ENCODE peak calls at places on chromosomes 6 and 20, in eight cellular contexts. D, J, K, G, Z, V, F and E are unnamed samples.
A peak's percentile ranks its signal among the peaks of the same experiment; 100 is the strongest.

GRCh38 chr6:138109042-138109997 is 2.1 kb upstream of the PERP start:
- DNase-seq in D (peak; percentile 82), J (peak; percentile 86), K (peak; percentile 29), G (peak; percentile 62), Z (peak; percentile 51), V (peak; percentile 68), F (peak; percentile 80), E (peak; percentile 48)

GRCh38 chr20:45328451-45328850 is 19.8 kb downstream of the SDC4 start:
- DNase-seq in D (no peak), J (no peak), K (no peak), G (no peak), Z (no peak), V (no peak), F (no peak), E (no peak)

GRCh38 chr6:24802271-24803059 is 3.7 kb upstream of the ARMH2 start:
- DNase-seq in D (no peak), J (no peak), K (no peak), G (no peak), Z (no peak), V (no peak), F (no peak), E (no peak)

GRCh38 chr6:125631165-125631564 is 118.3 kb upstream of the HEY2 start:
- DNase-seq in D (no peak), J (no peak), K (no peak), G (no peak), Z (no peak), V (no peak), F (no peak), E (no peak)

GRCh38 chr6:56771189-56771588 is 128.5 kb upstream of the DST start:
- DNase-seq in D (no peak), J (no peak), K (no peak), G (no peak), Z (no peak), V (no peak), F (no peak), E (no peak)

GRCh38 chr20:44746367-44747165 is 901 bp downstream of the KCNK15 start:
- DNase-seq in D (peak; percentile 56), J (no peak), K (no peak), G (no peak), Z (no peak), V (no peak), F (no peak), E (peak; percentile 45)

GRCh38 chr6:54515013-54515412 is 206.8 kb downstream of the TINAG start:
- DNase-seq in D (no peak), J (no peak), K (no peak), G (no peak), Z (no peak), V (no peak), F (no peak), E (no peak)

GRCh38 chr20:39990692-39991091 is 698.3 kb downstream of the MAFB start:
- DNase-seq in D (no peak), J (no peak), K (no peak), G (no peak), Z (no peak), V (no peak), F (no peak), E (no peak)

GRCh38 chr6:74368746-74369145 is 672.7 kb downstream of the CD109 start:
- DNase-seq in D (no peak), J (no peak), K (no peak), G (no peak), Z (no peak), V (no peak), F (no peak), E (no peak)

GRCh38 chr6:52877168-52877567 is 32.3 kb downstream of the GSTA3 start:
- DNase-seq in D (no peak), J (no peak), K (no peak), G (no peak), Z (no peak), V (no peak), F (no peak), E (no peak)

GRCh38 chr6:49430866-49431265 is 32.2 kb downstream of the MMUT start:
- DNase-seq in D (no peak), J (no peak), K (no peak), G (no peak), Z (no peak), V (no peak), F (no peak), E (no peak)

GRCh38 chr20:64238115-64238825 is 17.3 kb upstream of the PCMTD2 start:
- DNase-seq in D (no peak), J (no peak), K (no peak), G (no peak), Z (no peak), V (no peak), F (no peak), E (no peak)

GRCh38 chr20:10550204-10551118 is 115.4 kb downstream of the SLX4IP start:
- DNase-seq in D (no peak), J (no peak), K (no peak), G (no peak), Z (no peak), V (no peak), F (no peak), E (peak; percentile 91)

DNA sequence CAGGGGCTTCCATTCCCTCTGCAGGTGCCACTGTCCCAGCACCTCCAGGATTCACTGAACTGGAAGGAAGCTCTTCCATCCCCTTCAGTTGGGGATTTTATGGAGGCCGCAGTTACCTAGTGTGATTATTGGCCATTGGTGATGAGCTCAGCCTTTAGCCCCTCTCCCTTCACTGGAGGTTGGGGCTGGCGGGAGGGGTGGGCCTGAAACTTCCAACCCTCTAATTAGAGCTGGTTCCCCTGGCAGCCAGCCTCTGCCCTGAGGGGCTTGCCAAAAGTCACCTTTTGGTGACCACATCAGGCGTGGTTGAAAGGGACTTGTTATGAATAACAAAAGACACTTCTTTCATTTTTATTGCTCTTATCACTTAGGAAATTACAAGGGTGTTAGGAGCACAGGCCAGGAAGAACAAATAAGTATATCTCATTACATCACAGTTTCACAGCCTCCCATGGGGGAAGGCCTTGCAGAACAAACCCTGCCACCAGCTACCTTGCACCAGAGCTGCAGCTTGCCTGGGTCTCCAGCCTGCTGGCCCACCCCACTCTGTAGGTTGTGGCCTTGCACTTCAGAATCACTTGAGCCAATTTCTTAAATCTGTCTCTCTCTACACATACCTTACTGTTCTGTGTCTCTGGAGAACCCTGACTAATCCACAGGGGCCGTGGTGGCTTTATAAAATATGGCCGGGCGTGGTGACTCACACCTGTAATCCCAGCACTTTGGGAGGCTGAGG is 5.0 kb downstream of the PYGB start:
- DNase-seq in D (no peak), J (peak; percentile 61), K (no peak), G (no peak), Z (no peak), V (no peak), F (peak; percentile 46), E (no peak)
- H3K4me1 ChIP-seq in D (peaks cover 16% of the 10 kb centered on the region), J (peaks cover 13% of the 10 kb centered on the region), K (peaks cover 9% of the 10 kb centered on the region), G (peaks cover 11% of the 10 kb centered on the region), Z (peaks cover 94% of the 10 kb centered on the region), V (peaks cover 7% of the 10 kb centered on the region), F (peaks cover 85% of the 10 kb centered on the region), E (peaks cover 9% of the 10 kb centered on the region)

GRCh38 chr6:16487953-16488674 is 249.7 kb downstream of the GMPR start:
- DNase-seq in D (no peak), J (no peak), K (no peak), G (no peak), Z (no peak), V (no peak), F (no peak), E (no peak)
- H3K27ac ChIP-seq in D (no peak overlapping the region), J (no peak overlapping the region), K (no peak overlapping the region), G (no peak overlapping the region), Z (no peak overlapping the region), V (no peak overlapping the region), F (no peak overlapping the region), E (no peak overlapping the region)

DNA sequence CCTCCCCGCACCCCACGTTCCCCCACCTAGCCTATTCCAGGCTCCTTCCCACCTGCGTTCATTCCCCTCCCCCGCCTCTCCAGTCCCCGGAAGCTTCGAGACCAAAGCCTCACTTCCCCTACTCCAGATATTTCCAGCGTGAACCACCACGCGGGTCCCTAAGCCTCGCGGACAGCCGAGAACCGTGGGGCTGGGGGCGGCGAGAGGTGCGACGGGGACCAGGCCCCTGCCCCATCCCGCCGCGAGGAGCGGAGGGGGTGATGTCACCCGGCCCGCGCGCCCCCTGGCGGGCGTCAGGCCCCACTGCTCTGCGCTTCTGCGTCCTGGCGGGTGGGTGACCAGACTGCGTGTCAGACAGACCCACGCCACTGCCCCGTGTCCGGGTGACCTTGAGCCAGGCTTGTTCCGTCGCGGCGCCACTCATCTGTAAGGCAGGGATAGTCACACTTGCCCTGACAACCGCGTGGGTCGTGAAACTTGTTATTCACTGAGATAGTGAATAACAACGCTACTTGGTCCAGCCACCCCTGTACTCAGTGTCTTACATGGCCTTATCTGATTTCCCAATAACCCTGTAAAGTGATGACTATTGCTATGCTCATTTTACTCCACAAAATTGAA is 9.0 kb upstream of the HSP90AB1 start:
- DNase-seq in D (peak; percentile 93), J (peak; percentile 86), K (peak; percentile 87), G (peak; percentile 84), Z (peak; percentile 81), V (peak; percentile 81), F (peak; percentile 90), E (peak; percentile 93)
- H3K4me1 ChIP-seq in D (peaks cover 13% of the 10 kb centered on the region), J (no peaks in the 10 kb centered on the region), K (peaks cover 21% of the 10 kb centered on the region), G (peaks cover 22% of the 10 kb centered on the region), Z (peaks cover 55% of the 10 kb centered on the region), V (no peaks in the 10 kb centered on the region), F (peaks cover 39% of the 10 kb centered on the region), E (peaks cover 20% of the 10 kb centered on the region)

GRCh38 chr6:169224716-169225115 is 28.9 kb downstream of the THBS2 start:
- DNase-seq in D (no peak), J (no peak), K (no peak), G (no peak), Z (no peak), V (no peak), F (no peak), E (no peak)
- H3K27ac ChIP-seq in D (peak overlapping the region; percentile 63), J (no peak overlapping the region), K (peak overlapping the region; percentile 48), G (no peak overlapping the region), Z (peak overlapping the region; percentile 45), V (no peak overlapping the region), F (peak overlapping the region; percentile 63), E (no peak overlapping the region)

GRCh38 chr20:531608-532007 is 12.0 kb downstream of the CSNK2A1 start:
- DNase-seq in D (no peak), J (no peak), K (no peak), G (no peak), Z (no peak), V (no peak), F (no peak), E (no peak)

GRCh38 chr20:528923-529594 is 14.5 kb downstream of the CSNK2A1 start:
- DNase-seq in D (no peak), J (no peak), K (no peak), G (no peak), Z (no peak), V (no peak), F (no peak), E (no peak)

GRCh38 chr20:532530-532929 is 11.1 kb downstream of the CSNK2A1 start:
- DNase-seq in D (no peak), J (no peak), K (no peak), G (no peak), Z (no peak), V (no peak), F (no peak), E (no peak)

GRCh38 chr20:521860-522259 is 21.7 kb downstream of the CSNK2A1 start:
- DNase-seq in D (no peak), J (no peak), K (no peak), G (no peak), Z (no peak), V (no peak), F (no peak), E (no peak)

DNA sequence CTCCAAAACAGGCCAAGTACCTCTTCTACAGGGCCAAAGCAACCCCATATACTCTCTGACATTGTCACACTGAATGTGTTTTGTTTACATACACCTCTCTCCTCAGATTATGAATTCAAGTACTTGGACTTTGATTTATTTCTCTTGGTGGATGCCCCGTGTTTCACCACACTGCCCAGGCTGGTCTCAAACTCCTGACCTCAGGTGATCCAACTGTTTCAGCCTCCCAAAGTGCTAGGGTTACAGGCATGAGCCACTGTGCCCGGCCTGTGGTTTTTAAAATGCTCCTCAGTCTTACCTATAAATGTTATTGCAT is 16.1 kb downstream of the CSNK2A1 start:
- DNase-seq in D (no peak), J (no peak), K (no peak), G (no peak), Z (no peak), V (no peak), F (no peak), E (no peak)
- H3K4me1 ChIP-seq in D (peaks cover 1% of the 10 kb centered on the region), J (peaks cover 5% of the 10 kb centered on the region), K (no peaks in the 10 kb centered on the region), G (no peaks in the 10 kb centered on the region), Z (peaks cover 37% of the 10 kb centered on the region), V (peaks cover 17% of the 10 kb centered on the region), F (peaks cover 4% of the 10 kb centered on the region), E (peaks cover 17% of the 10 kb centered on the region)